ENCODE peak calls at places on chromosomes 6 and 20, in seven cellular contexts. One of them, this sample, is unnamed.

GRCh38 chr6:32393660-32394420 is 13.1 kb downstream of the BTNL2 start:
- DNase-seq in fibroblast of lung: no peak
- DNase-seq in left lung: no peak
- DNase-seq in naive thymus-derived CD4-positive, alpha-beta T cell: no peak
- DNase-seq in effector memory CD4-positive, alpha-beta T cell: no peak
- DNase-seq in CD4-positive, alpha-beta memory T cell: no peak
- DNase-seq in uterus: no peak
- DNase-seq in this sample: no peak

GRCh38 chr20:11833825-11834224 is 83.9 kb upstream of the BTBD3 start:
- DNase-seq in fibroblast of lung: no peak
- DNase-seq in left lung: no peak
- DNase-seq in naive thymus-derived CD4-positive, alpha-beta T cell: no peak
- DNase-seq in effector memory CD4-positive, alpha-beta T cell: no peak
- DNase-seq in CD4-positive, alpha-beta memory T cell: no peak
- DNase-seq in uterus: no peak
- DNase-seq in this sample: no peak

GRCh38 chr20:24752612-24753011 is 196.5 kb upstream of the CST7 start:
- DNase-seq in fibroblast of lung: no peak
- DNase-seq in left lung: peak; percentile 53
- DNase-seq in naive thymus-derived CD4-positive, alpha-beta T cell: no peak
- DNase-seq in effector memory CD4-positive, alpha-beta T cell: no peak
- DNase-seq in CD4-positive, alpha-beta memory T cell: no peak
- DNase-seq in uterus: no peak
- DNase-seq in this sample: no peak

GRCh38 chr6:127302728-127303675 is 36.3 kb downstream of the RNF146 start:
- DNase-seq in fibroblast of lung: peak; percentile 65
- DNase-seq in left lung: no peak
- DNase-seq in naive thymus-derived CD4-positive, alpha-beta T cell: no peak
- DNase-seq in effector memory CD4-positive, alpha-beta T cell: no peak
- DNase-seq in CD4-positive, alpha-beta memory T cell: peak; percentile 54
- DNase-seq in uterus: peak; percentile 18
- DNase-seq in this sample: no peak

GRCh38 chr20:13855613-13856012 is 70.8 kb downstream of the NDUFAF5 start:
- DNase-seq in fibroblast of lung: no peak
- DNase-seq in left lung: no peak
- DNase-seq in naive thymus-derived CD4-positive, alpha-beta T cell: no peak
- DNase-seq in effector memory CD4-positive, alpha-beta T cell: no peak
- DNase-seq in CD4-positive, alpha-beta memory T cell: no peak
- DNase-seq in uterus: no peak
- DNase-seq in this sample: no peak

GRCh38 chr6:118203421-118204000 is 296.4 kb downstream of the SLC35F1 start:
- DNase-seq in fibroblast of lung: no peak
- DNase-seq in left lung: no peak
- DNase-seq in naive thymus-derived CD4-positive, alpha-beta T cell: no peak
- DNase-seq in effector memory CD4-positive, alpha-beta T cell: no peak
- DNase-seq in CD4-positive, alpha-beta memory T cell: no peak
- DNase-seq in uterus: no peak
- DNase-seq in this sample: no peak

GRCh38 chr6:132797975-132798819 is at the start of gene SLC18B1:
- DNase-seq in fibroblast of lung: peak; percentile 34
- DNase-seq in left lung: peak; percentile 92
- DNase-seq in naive thymus-derived CD4-positive, alpha-beta T cell: peak; percentile 37
- DNase-seq in effector memory CD4-positive, alpha-beta T cell: peak; percentile 13
- DNase-seq in CD4-positive, alpha-beta memory T cell: peak; percentile 52
- DNase-seq in uterus: peak; percentile 51
- DNase-seq in this sample: peak; percentile 86

GRCh38 chr20:23049201-23049932 is at the start of gene THBD:
- DNase-seq in fibroblast of lung: peak; percentile 60
- DNase-seq in left lung: peak; percentile 96
- DNase-seq in naive thymus-derived CD4-positive, alpha-beta T cell: no peak
- DNase-seq in effector memory CD4-positive, alpha-beta T cell: no peak
- DNase-seq in CD4-positive, alpha-beta memory T cell: no peak
- DNase-seq in uterus: peak; percentile 51
- DNase-seq in this sample: peak; percentile 93

GRCh38 chr20:1075564-1075963 is 42.8 kb upstream of the PSMF1 start:
- DNase-seq in fibroblast of lung: no peak
- DNase-seq in left lung: no peak
- DNase-seq in naive thymus-derived CD4-positive, alpha-beta T cell: no peak
- DNase-seq in effector memory CD4-positive, alpha-beta T cell: no peak
- DNase-seq in CD4-positive, alpha-beta memory T cell: no peak
- DNase-seq in uterus: no peak
- DNase-seq in this sample: no peak

GRCh38 chr6:134517145-134517658 is 199.3 kb upstream of the SGK1 start:
- DNase-seq in fibroblast of lung: peak; percentile 89
- DNase-seq in left lung: peak; percentile 82
- DNase-seq in naive thymus-derived CD4-positive, alpha-beta T cell: no peak
- DNase-seq in effector memory CD4-positive, alpha-beta T cell: no peak
- DNase-seq in CD4-positive, alpha-beta memory T cell: no peak
- DNase-seq in uterus: peak; percentile 37
- DNase-seq in this sample: peak; percentile 81

GRCh38 chr6:168538892-168539811 is 98.2 kb downstream of the SMOC2 start:
- DNase-seq in fibroblast of lung: no peak
- DNase-seq in left lung: no peak
- DNase-seq in naive thymus-derived CD4-positive, alpha-beta T cell: no peak
- DNase-seq in effector memory CD4-positive, alpha-beta T cell: no peak
- DNase-seq in CD4-positive, alpha-beta memory T cell: no peak
- DNase-seq in uterus: no peak
- DNase-seq in this sample: no peak

GRCh38 chr6:112007805-112008204 is 46.1 kb upstream of the CCN6 start:
- DNase-seq in fibroblast of lung: no peak
- DNase-seq in left lung: no peak
- DNase-seq in naive thymus-derived CD4-positive, alpha-beta T cell: no peak
- DNase-seq in effector memory CD4-positive, alpha-beta T cell: no peak
- DNase-seq in CD4-positive, alpha-beta memory T cell: no peak
- DNase-seq in uterus: no peak
- DNase-seq in this sample: no peak

GRCh38 chr6:105603779-105604592 is 201.1 kb upstream of the PREP start:
- DNase-seq in fibroblast of lung: peak; percentile 95
- DNase-seq in left lung: no peak
- DNase-seq in naive thymus-derived CD4-positive, alpha-beta T cell: no peak
- DNase-seq in effector memory CD4-positive, alpha-beta T cell: no peak
- DNase-seq in CD4-positive, alpha-beta memory T cell: no peak
- DNase-seq in uterus: peak; percentile 53
- DNase-seq in this sample: no peak

GRCh38 chr6:18380165-18380564 is 7.0 kb upstream of the RNF144B start:
- DNase-seq in fibroblast of lung: no peak
- DNase-seq in left lung: no peak
- DNase-seq in naive thymus-derived CD4-positive, alpha-beta T cell: no peak
- DNase-seq in effector memory CD4-positive, alpha-beta T cell: no peak
- DNase-seq in CD4-positive, alpha-beta memory T cell: no peak
- DNase-seq in uterus: no peak
- DNase-seq in this sample: no peak

GRCh38 chr20:46571418-46571817 is 21.0 kb upstream of the OCSTAMP start:
- DNase-seq in fibroblast of lung: no peak
- DNase-seq in left lung: no peak
- DNase-seq in naive thymus-derived CD4-positive, alpha-beta T cell: no peak
- DNase-seq in effector memory CD4-positive, alpha-beta T cell: no peak
- DNase-seq in CD4-positive, alpha-beta memory T cell: no peak
- DNase-seq in uterus: no peak
- DNase-seq in this sample: no peak

GRCh38 chr6:16466778-16467177 is 228.4 kb downstream of the GMPR start:
- DNase-seq in fibroblast of lung: no peak
- DNase-seq in left lung: no peak
- DNase-seq in naive thymus-derived CD4-positive, alpha-beta T cell: no peak
- DNase-seq in effector memory CD4-positive, alpha-beta T cell: no peak
- DNase-seq in CD4-positive, alpha-beta memory T cell: no peak
- DNase-seq in uterus: no peak
- DNase-seq in this sample: no peak

GRCh38 chr6:157840776-157841175 is 17.7 kb downstream of the SNX9 start:
- DNase-seq in fibroblast of lung: peak; percentile 70
- DNase-seq in left lung: no peak
- DNase-seq in naive thymus-derived CD4-positive, alpha-beta T cell: no peak
- DNase-seq in effector memory CD4-positive, alpha-beta T cell: no peak
- DNase-seq in CD4-positive, alpha-beta memory T cell: no peak
- DNase-seq in uterus: no peak
- DNase-seq in this sample: no peak

GRCh38 chr6:109747216-109747615 is 56.1 kb downstream of the FIG4 start:
- DNase-seq in fibroblast of lung: no peak
- DNase-seq in left lung: no peak
- DNase-seq in naive thymus-derived CD4-positive, alpha-beta T cell: no peak
- DNase-seq in effector memory CD4-positive, alpha-beta T cell: no peak
- DNase-seq in CD4-positive, alpha-beta memory T cell: no peak
- DNase-seq in uterus: no peak
- DNase-seq in this sample: no peak

GRCh38 chr6:111486921-111487320 is 3.9 kb upstream of the REV3L start:
- DNase-seq in fibroblast of lung: no peak
- DNase-seq in left lung: no peak
- DNase-seq in naive thymus-derived CD4-positive, alpha-beta T cell: no peak
- DNase-seq in effector memory CD4-positive, alpha-beta T cell: peak; percentile 12
- DNase-seq in CD4-positive, alpha-beta memory T cell: peak; percentile 29
- DNase-seq in uterus: no peak
- DNase-seq in this sample: no peak

GRCh38 chr20:8196096-8196495 is 64.0 kb downstream of the PLCB1 start:
- DNase-seq in fibroblast of lung: no peak
- DNase-seq in left lung: no peak
- DNase-seq in naive thymus-derived CD4-positive, alpha-beta T cell: no peak
- DNase-seq in effector memory CD4-positive, alpha-beta T cell: no peak
- DNase-seq in CD4-positive, alpha-beta memory T cell: no peak
- DNase-seq in uterus: no peak
- DNase-seq in this sample: no peak

GRCh38 chr20:22663528-22664025 is 79.2 kb upstream of the FOXA2 start:
- DNase-seq in fibroblast of lung: no peak
- DNase-seq in left lung: no peak
- DNase-seq in naive thymus-derived CD4-positive, alpha-beta T cell: no peak
- DNase-seq in effector memory CD4-positive, alpha-beta T cell: no peak
- DNase-seq in CD4-positive, alpha-beta memory T cell: no peak
- DNase-seq in uterus: no peak
- DNase-seq in this sample: no peak

GRCh38 chr6:52283111-52283510 is 1.4 kb downstream of the MCM3 start:
- DNase-seq in fibroblast of lung: no peak
- DNase-seq in left lung: no peak
- DNase-seq in naive thymus-derived CD4-positive, alpha-beta T cell: no peak
- DNase-seq in effector memory CD4-positive, alpha-beta T cell: no peak
- DNase-seq in CD4-positive, alpha-beta memory T cell: no peak
- DNase-seq in uterus: no peak
- DNase-seq in this sample: no peak
- H3K27ac ChIP-seq in fibroblast of lung: no peak overlapping the region
- H3K27ac ChIP-seq in left lung: no peak overlapping the region
- H3K27ac ChIP-seq in naive thymus-derived CD4-positive, alpha-beta T cell: no peak overlapping the region
- H3K27ac ChIP-seq in effector memory CD4-positive, alpha-beta T cell: no peak overlapping the region
- H3K27ac ChIP-seq in CD4-positive, alpha-beta memory T cell: no peak overlapping the region
- H3K27ac ChIP-seq in uterus: no peak overlapping the region
- H3K27ac ChIP-seq in this sample: no peak overlapping the region

GRCh38 chr6:46407785-46408530 is 83.3 kb downstream of the RCAN2 start:
- DNase-seq in fibroblast of lung: peak; percentile 80
- DNase-seq in left lung: no peak
- DNase-seq in naive thymus-derived CD4-positive, alpha-beta T cell: no peak
- DNase-seq in effector memory CD4-positive, alpha-beta T cell: no peak
- DNase-seq in CD4-positive, alpha-beta memory T cell: no peak
- DNase-seq in uterus: no peak
- DNase-seq in this sample: no peak

GRCh38 chr6:46412662-46413061 is 78.6 kb downstream of the RCAN2 start:
- DNase-seq in fibroblast of lung: no peak
- DNase-seq in left lung: no peak
- DNase-seq in naive thymus-derived CD4-positive, alpha-beta T cell: no peak
- DNase-seq in effector memory CD4-positive, alpha-beta T cell: no peak
- DNase-seq in CD4-positive, alpha-beta memory T cell: no peak
- DNase-seq in uterus: no peak
- DNase-seq in this sample: no peak

GRCh38 chr6:46411798-46412197 is 79.5 kb downstream of the RCAN2 start:
- DNase-seq in fibroblast of lung: no peak
- DNase-seq in left lung: no peak
- DNase-seq in naive thymus-derived CD4-positive, alpha-beta T cell: no peak
- DNase-seq in effector memory CD4-positive, alpha-beta T cell: no peak
- DNase-seq in CD4-positive, alpha-beta memory T cell: no peak
- DNase-seq in uterus: no peak
- DNase-seq in this sample: no peak

GRCh38 chr6:46410330-46410953 is 80.8 kb downstream of the RCAN2 start:
- DNase-seq in fibroblast of lung: peak; percentile 57
- DNase-seq in left lung: no peak
- DNase-seq in naive thymus-derived CD4-positive, alpha-beta T cell: no peak
- DNase-seq in effector memory CD4-positive, alpha-beta T cell: no peak
- DNase-seq in CD4-positive, alpha-beta memory T cell: peak; percentile 43
- DNase-seq in uterus: peak; percentile 30
- DNase-seq in this sample: no peak

DNA sequence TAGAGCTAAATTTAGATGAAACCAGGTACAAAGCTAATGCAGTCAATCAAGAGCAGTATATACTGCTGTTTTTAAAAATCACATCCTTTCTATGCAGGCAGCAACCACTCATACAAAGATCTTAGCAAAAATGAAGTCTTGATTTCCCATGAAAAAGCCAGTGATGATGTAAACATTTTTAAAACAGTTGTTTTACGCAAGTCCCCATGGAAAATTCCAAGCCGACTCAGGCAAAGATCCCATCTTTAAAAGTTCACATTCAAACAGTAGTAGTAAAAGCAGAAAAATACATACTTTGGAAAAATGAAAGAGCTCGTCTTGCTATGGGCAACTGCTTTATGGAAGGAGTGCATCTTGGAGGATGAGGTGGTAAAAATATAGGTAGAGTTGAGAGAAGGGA is 84.0 kb downstream of the RCAN2 start:
- DNase-seq in fibroblast of lung: peak; percentile 74
- DNase-seq in left lung: no peak
- DNase-seq in naive thymus-derived CD4-positive, alpha-beta T cell: no peak
- DNase-seq in effector memory CD4-positive, alpha-beta T cell: no peak
- DNase-seq in CD4-positive, alpha-beta memory T cell: no peak
- DNase-seq in uterus: no peak
- DNase-seq in this sample: no peak
- H3K27ac ChIP-seq in fibroblast of lung: no peak overlapping the region
- H3K27ac ChIP-seq in left lung: no peak overlapping the region
- H3K27ac ChIP-seq in naive thymus-derived CD4-positive, alpha-beta T cell: no peak overlapping the region
- H3K27ac ChIP-seq in effector memory CD4-positive, alpha-beta T cell: no peak overlapping the region
- H3K27ac ChIP-seq in CD4-positive, alpha-beta memory T cell: no peak overlapping the region
- H3K27ac ChIP-seq in uterus: peak overlapping the region; percentile 40
- H3K27ac ChIP-seq in this sample: no peak overlapping the region

DNA sequence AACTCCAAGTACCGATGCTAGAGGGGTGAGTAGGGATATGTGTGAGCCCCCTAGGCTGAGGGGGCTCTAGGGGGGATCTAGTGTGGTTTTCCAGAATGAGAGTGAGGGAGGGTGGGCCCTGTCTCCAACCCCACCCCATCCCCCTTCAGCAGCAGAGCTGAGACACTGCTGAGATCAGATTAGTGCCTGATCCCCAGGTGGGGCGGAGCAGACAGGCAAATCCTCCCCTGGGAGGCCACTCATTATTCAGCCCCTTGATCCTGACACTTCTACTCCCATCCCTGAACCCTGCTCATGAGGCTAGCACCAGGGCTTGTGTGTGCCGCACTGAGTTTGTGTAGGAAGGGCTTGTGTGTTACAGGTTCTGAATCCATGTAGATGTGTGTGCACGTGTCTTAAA is 42.5 kb downstream of the SPDEF start:
- DNase-seq in fibroblast of lung: no peak
- DNase-seq in left lung: no peak
- DNase-seq in naive thymus-derived CD4-positive, alpha-beta T cell: no peak
- DNase-seq in effector memory CD4-positive, alpha-beta T cell: no peak
- DNase-seq in CD4-positive, alpha-beta memory T cell: no peak
- DNase-seq in uterus: no peak
- DNase-seq in this sample: peak; percentile 1
- H3K27ac ChIP-seq in fibroblast of lung: no peak overlapping the region
- H3K27ac ChIP-seq in left lung: no peak overlapping the region
- H3K27ac ChIP-seq in naive thymus-derived CD4-positive, alpha-beta T cell: no peak overlapping the region
- H3K27ac ChIP-seq in effector memory CD4-positive, alpha-beta T cell: no peak overlapping the region
- H3K27ac ChIP-seq in CD4-positive, alpha-beta memory T cell: no peak overlapping the region
- H3K27ac ChIP-seq in uterus: no peak overlapping the region
- H3K27ac ChIP-seq in this sample: no peak overlapping the region

DNA sequence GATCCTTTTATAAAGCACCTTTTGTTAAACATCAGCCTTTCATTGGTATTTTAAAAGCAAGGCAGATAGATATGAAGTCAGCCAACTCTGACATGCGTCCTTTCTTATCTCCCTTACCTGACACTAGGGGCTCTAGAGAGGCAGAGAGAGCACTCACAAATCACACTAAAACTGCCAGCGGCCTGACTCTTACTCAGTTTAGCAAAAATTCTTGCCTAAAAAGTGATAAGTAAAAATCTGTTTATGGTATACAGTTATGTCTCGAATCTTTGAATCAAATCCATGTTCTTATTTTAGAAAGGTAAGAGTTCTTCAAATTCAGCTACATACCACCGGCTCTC is 10.4 kb upstream of the TDRD6 start:
- DNase-seq in fibroblast of lung: no peak
- DNase-seq in left lung: no peak
- DNase-seq in naive thymus-derived CD4-positive, alpha-beta T cell: no peak
- DNase-seq in effector memory CD4-positive, alpha-beta T cell: no peak
- DNase-seq in CD4-positive, alpha-beta memory T cell: no peak
- DNase-seq in uterus: no peak
- DNase-seq in this sample: no peak
- H3K27ac ChIP-seq in fibroblast of lung: no peak overlapping the region
- H3K27ac ChIP-seq in left lung: no peak overlapping the region
- H3K27ac ChIP-seq in naive thymus-derived CD4-positive, alpha-beta T cell: no peak overlapping the region
- H3K27ac ChIP-seq in effector memory CD4-positive, alpha-beta T cell: no peak overlapping the region
- H3K27ac ChIP-seq in CD4-positive, alpha-beta memory T cell: no peak overlapping the region
- H3K27ac ChIP-seq in uterus: no peak overlapping the region
- H3K27ac ChIP-seq in this sample: no peak overlapping the region

This sample was measured in aorta.